ENCODE peak calls at places on chromosomes 16 and 17, in six cellular contexts. One of them, this sample, is unnamed.

GRCh38 chr16:65889533-65889966 is 476.9 kb upstream of the CDH5 start:
- DNase-seq in stimulated activated CD4-positive, alpha-beta T cell treated with anti-CD3 and anti-CD28 coated beads, Interleukin-4, amount 100 ng/mL, for 4 hours: no peak
- DNase-seq in stimulated activated CD8-positive, alpha-beta memory T cell treated with anti-CD3 and anti-CD28 coated beads, Interleukin-2, amount 100 ng/mL, for 1 hour: no peak
- DNase-seq in GM04504: no peak
- DNase-seq in activated CD4-positive, alpha-beta T cell treated with anti-CD3 and anti-CD28 coated beads for 4 hours: no peak
- DNase-seq in hypothalamus: no peak
- DNase-seq in this sample: peak; percentile 25

GRCh38 chr16:46947900-46948547 is 25.4 kb downstream of the DNAJA2 start:
- DNase-seq in stimulated activated CD4-positive, alpha-beta T cell treated with anti-CD3 and anti-CD28 coated beads, Interleukin-4, amount 100 ng/mL, for 4 hours: peak; percentile 15
- DNase-seq in stimulated activated CD8-positive, alpha-beta memory T cell treated with anti-CD3 and anti-CD28 coated beads, Interleukin-2, amount 100 ng/mL, for 1 hour: no peak
- DNase-seq in GM04504: no peak
- DNase-seq in activated CD4-positive, alpha-beta T cell treated with anti-CD3 and anti-CD28 coated beads for 4 hours: no peak
- DNase-seq in hypothalamus: no peak
- DNase-seq in this sample: no peak

GRCh38 chr17:56595831-56596740 is 2.6 kb downstream of the NOG start:
- DNase-seq in stimulated activated CD4-positive, alpha-beta T cell treated with anti-CD3 and anti-CD28 coated beads, Interleukin-4, amount 100 ng/mL, for 4 hours: peak; percentile 5
- DNase-seq in stimulated activated CD8-positive, alpha-beta memory T cell treated with anti-CD3 and anti-CD28 coated beads, Interleukin-2, amount 100 ng/mL, for 1 hour: no peak
- DNase-seq in GM04504: no peak
- DNase-seq in activated CD4-positive, alpha-beta T cell treated with anti-CD3 and anti-CD28 coated beads for 4 hours: peak; percentile 8
- DNase-seq in hypothalamus: no peak
- DNase-seq in this sample: no peak

GRCh38 chr16:410516-411178 is 9.0 kb downstream of the DECR2 start:
- DNase-seq in stimulated activated CD4-positive, alpha-beta T cell treated with anti-CD3 and anti-CD28 coated beads, Interleukin-4, amount 100 ng/mL, for 4 hours: no peak
- DNase-seq in stimulated activated CD8-positive, alpha-beta memory T cell treated with anti-CD3 and anti-CD28 coated beads, Interleukin-2, amount 100 ng/mL, for 1 hour: no peak
- DNase-seq in GM04504: no peak
- DNase-seq in activated CD4-positive, alpha-beta T cell treated with anti-CD3 and anti-CD28 coated beads for 4 hours: no peak
- DNase-seq in hypothalamus: no peak
- DNase-seq in this sample: no peak

GRCh38 chr17:42526031-42526444 is 10.0 kb upstream of the NAGLU start:
- DNase-seq in stimulated activated CD4-positive, alpha-beta T cell treated with anti-CD3 and anti-CD28 coated beads, Interleukin-4, amount 100 ng/mL, for 4 hours: no peak
- DNase-seq in stimulated activated CD8-positive, alpha-beta memory T cell treated with anti-CD3 and anti-CD28 coated beads, Interleukin-2, amount 100 ng/mL, for 1 hour: no peak
- DNase-seq in GM04504: no peak
- DNase-seq in activated CD4-positive, alpha-beta T cell treated with anti-CD3 and anti-CD28 coated beads for 4 hours: no peak
- DNase-seq in hypothalamus: no peak
- DNase-seq in this sample: no peak

GRCh38 chr16:85512716-85513115 is 100.4 kb upstream of the GSE1 start:
- DNase-seq in stimulated activated CD4-positive, alpha-beta T cell treated with anti-CD3 and anti-CD28 coated beads, Interleukin-4, amount 100 ng/mL, for 4 hours: no peak
- DNase-seq in stimulated activated CD8-positive, alpha-beta memory T cell treated with anti-CD3 and anti-CD28 coated beads, Interleukin-2, amount 100 ng/mL, for 1 hour: no peak
- DNase-seq in GM04504: no peak
- DNase-seq in activated CD4-positive, alpha-beta T cell treated with anti-CD3 and anti-CD28 coated beads for 4 hours: no peak
- DNase-seq in hypothalamus: no peak
- DNase-seq in this sample: no peak

GRCh38 chr16:22001591-22001990 is 675 bp upstream of the PDZD9 start:
- DNase-seq in stimulated activated CD4-positive, alpha-beta T cell treated with anti-CD3 and anti-CD28 coated beads, Interleukin-4, amount 100 ng/mL, for 4 hours: no peak
- DNase-seq in stimulated activated CD8-positive, alpha-beta memory T cell treated with anti-CD3 and anti-CD28 coated beads, Interleukin-2, amount 100 ng/mL, for 1 hour: no peak
- DNase-seq in GM04504: no peak
- DNase-seq in activated CD4-positive, alpha-beta T cell treated with anti-CD3 and anti-CD28 coated beads for 4 hours: no peak
- DNase-seq in hypothalamus: no peak
- DNase-seq in this sample: no peak

GRCh38 chr17:82689077-82689476 is 9.4 kb downstream of the RAB40B start:
- DNase-seq in stimulated activated CD4-positive, alpha-beta T cell treated with anti-CD3 and anti-CD28 coated beads, Interleukin-4, amount 100 ng/mL, for 4 hours: no peak
- DNase-seq in stimulated activated CD8-positive, alpha-beta memory T cell treated with anti-CD3 and anti-CD28 coated beads, Interleukin-2, amount 100 ng/mL, for 1 hour: no peak
- DNase-seq in GM04504: no peak
- DNase-seq in activated CD4-positive, alpha-beta T cell treated with anti-CD3 and anti-CD28 coated beads for 4 hours: no peak
- DNase-seq in hypothalamus: no peak
- DNase-seq in this sample: no peak

GRCh38 chr17:44269795-44270320 is 1.9 kb upstream of the SLC4A1 start:
- DNase-seq in stimulated activated CD4-positive, alpha-beta T cell treated with anti-CD3 and anti-CD28 coated beads, Interleukin-4, amount 100 ng/mL, for 4 hours: no peak
- DNase-seq in stimulated activated CD8-positive, alpha-beta memory T cell treated with anti-CD3 and anti-CD28 coated beads, Interleukin-2, amount 100 ng/mL, for 1 hour: no peak
- DNase-seq in GM04504: no peak
- DNase-seq in activated CD4-positive, alpha-beta T cell treated with anti-CD3 and anti-CD28 coated beads for 4 hours: no peak
- DNase-seq in hypothalamus: no peak
- DNase-seq in this sample: no peak

GRCh38 chr17:28871056-28871579 is 16.3 kb downstream of the ERAL1 start:
- DNase-seq in stimulated activated CD4-positive, alpha-beta T cell treated with anti-CD3 and anti-CD28 coated beads, Interleukin-4, amount 100 ng/mL, for 4 hours: peak; percentile 7
- DNase-seq in stimulated activated CD8-positive, alpha-beta memory T cell treated with anti-CD3 and anti-CD28 coated beads, Interleukin-2, amount 100 ng/mL, for 1 hour: peak; percentile 13
- DNase-seq in GM04504: no peak
- DNase-seq in activated CD4-positive, alpha-beta T cell treated with anti-CD3 and anti-CD28 coated beads for 4 hours: peak; percentile 8
- DNase-seq in hypothalamus: no peak
- DNase-seq in this sample: no peak

GRCh38 chr16:56348168-56349085 is 76.9 kb downstream of the AMFR start:
- DNase-seq in stimulated activated CD4-positive, alpha-beta T cell treated with anti-CD3 and anti-CD28 coated beads, Interleukin-4, amount 100 ng/mL, for 4 hours: no peak
- DNase-seq in stimulated activated CD8-positive, alpha-beta memory T cell treated with anti-CD3 and anti-CD28 coated beads, Interleukin-2, amount 100 ng/mL, for 1 hour: no peak
- DNase-seq in GM04504: no peak
- DNase-seq in activated CD4-positive, alpha-beta T cell treated with anti-CD3 and anti-CD28 coated beads for 4 hours: no peak
- DNase-seq in hypothalamus: no peak
- DNase-seq in this sample: no peak

GRCh38 chr16:21568502-21569189 is 30.7 kb upstream of the METTL9 start:
- DNase-seq in stimulated activated CD4-positive, alpha-beta T cell treated with anti-CD3 and anti-CD28 coated beads, Interleukin-4, amount 100 ng/mL, for 4 hours: no peak
- DNase-seq in stimulated activated CD8-positive, alpha-beta memory T cell treated with anti-CD3 and anti-CD28 coated beads, Interleukin-2, amount 100 ng/mL, for 1 hour: no peak
- DNase-seq in GM04504: no peak
- DNase-seq in activated CD4-positive, alpha-beta T cell treated with anti-CD3 and anti-CD28 coated beads for 4 hours: no peak
- DNase-seq in hypothalamus: no peak
- DNase-seq in this sample: no peak

GRCh38 chr16:54027126-54027922 is 259.3 kb downstream of the IRX3 start:
- DNase-seq in stimulated activated CD4-positive, alpha-beta T cell treated with anti-CD3 and anti-CD28 coated beads, Interleukin-4, amount 100 ng/mL, for 4 hours: no peak
- DNase-seq in stimulated activated CD8-positive, alpha-beta memory T cell treated with anti-CD3 and anti-CD28 coated beads, Interleukin-2, amount 100 ng/mL, for 1 hour: no peak
- DNase-seq in GM04504: no peak
- DNase-seq in activated CD4-positive, alpha-beta T cell treated with anti-CD3 and anti-CD28 coated beads for 4 hours: no peak
- DNase-seq in hypothalamus: no peak
- DNase-seq in this sample: no peak

GRCh38 chr16:53058441-53058840 is 3.6 kb downstream of the CHD9 start:
- DNase-seq in stimulated activated CD4-positive, alpha-beta T cell treated with anti-CD3 and anti-CD28 coated beads, Interleukin-4, amount 100 ng/mL, for 4 hours: no peak
- DNase-seq in stimulated activated CD8-positive, alpha-beta memory T cell treated with anti-CD3 and anti-CD28 coated beads, Interleukin-2, amount 100 ng/mL, for 1 hour: no peak
- DNase-seq in GM04504: no peak
- DNase-seq in activated CD4-positive, alpha-beta T cell treated with anti-CD3 and anti-CD28 coated beads for 4 hours: no peak
- DNase-seq in hypothalamus: no peak
- DNase-seq in this sample: no peak

GRCh38 chr16:6335072-6335471 is 997.6 kb upstream of the RBFOX1 start:
- DNase-seq in stimulated activated CD4-positive, alpha-beta T cell treated with anti-CD3 and anti-CD28 coated beads, Interleukin-4, amount 100 ng/mL, for 4 hours: no peak
- DNase-seq in stimulated activated CD8-positive, alpha-beta memory T cell treated with anti-CD3 and anti-CD28 coated beads, Interleukin-2, amount 100 ng/mL, for 1 hour: no peak
- DNase-seq in GM04504: no peak
- DNase-seq in activated CD4-positive, alpha-beta T cell treated with anti-CD3 and anti-CD28 coated beads for 4 hours: no peak
- DNase-seq in hypothalamus: no peak
- DNase-seq in this sample: no peak

This sample was measured in NCI-H2029.